ENCODE peak calls at places on chromosome 20, in five cellular contexts. Z, R, E, N and Q are unnamed samples.
A peak's percentile ranks its signal among the peaks of the same experiment; 100 is the strongest.

GRCh38 chr20:16284385-16285100 is 288.7 kb downstream of the KIF16B start:
- DNase-seq in E (no peak), R (no peak), Z (no peak), N (no peak), Q (no peak)

GRCh38 chr20:10474606-10475184 is 39.6 kb downstream of the SLX4IP start:
- DNase-seq in N (no peak), Z (no peak), R (peak; percentile 65), E (no peak), Q (no peak)

GRCh38 chr20:53621482-53622246 is 28.0 kb upstream of the ZNF217 start:
- DNase-seq in E (peak; percentile 67), N (peak; percentile 63), Z (peak; percentile 45), R (peak; percentile 45), Q (no peak)

GRCh38 chr20:20711413-20711812 is 1.0 kb downstream of the RALGAPA2 start:
- DNase-seq in R (peak; percentile 24), N (no peak), E (no peak), Z (peak; percentile 37), Q (no peak)

GRCh38 chr20:44069203-44069931 is 117.6 kb downstream of the JPH2 start:
- DNase-seq in N (peak; percentile 55), Z (no peak), E (peak; percentile 55), R (no peak), Q (peak; percentile 51)

GRCh38 chr20:51481311-51481997 is 61.1 kb downstream of the NFATC2 start:
- DNase-seq in N (no peak), E (peak; percentile 61), Z (peak; percentile 54), R (no peak), Q (peak; percentile 48)

GRCh38 chr20:58251979-58252591 is 23.6 kb upstream of the ANKRD60 start:
- DNase-seq in N (no peak), E (no peak), R (no peak), Z (no peak), Q (no peak)

GRCh38 chr20:34390769-34391447 is 27.8 kb downstream of the ITCH start:
- DNase-seq in Z (no peak), R (no peak), E (no peak), N (peak; percentile 72), Q (no peak)

GRCh38 chr20:48599106-48599747 is 228.6 kb downstream of the PREX1 start:
- DNase-seq in N (peak; percentile 34), R (no peak), E (no peak), Z (peak; percentile 27), Q (no peak)

GRCh38 chr20:43667341-43668132 is 623 bp downstream of the MYBL2 start:
- DNase-seq in R (no peak), N (no peak), Z (peak; percentile 84), E (peak; percentile 75), Q (peak; percentile 31)

GRCh38 chr20:44467289-44467883 is 8.3 kb upstream of the TTPAL start:
- DNase-seq in R (peak; percentile 80), Z (no peak), E (no peak), N (peak; percentile 93), Q (no peak)

GRCh38 chr20:36109251-36109947 is 45.1 kb upstream of the EPB41L1 start:
- DNase-seq in E (no peak), N (no peak), R (no peak), Z (no peak), Q (no peak)

GRCh38 chr20:57693002-57693582 is 16.7 kb downstream of the PMEPA1 start:
- DNase-seq in E (no peak), R (no peak), N (no peak), Z (peak; percentile 35), Q (no peak)

GRCh38 chr20:43191946-43192847 is 2.5 kb upstream of the PTPRT start:
- DNase-seq in R (peak; percentile 52), Z (peak; percentile 18), N (peak; percentile 51), E (no peak), Q (peak; percentile 45)

GRCh38 chr20:14972256-14972655 is 634.8 kb upstream of the FLRT3 start:
- DNase-seq in N (no peak), E (no peak), Z (no peak), R (no peak), Q (no peak)

GRCh38 chr20:1103751-1104150 is 14.7 kb upstream of the PSMF1 start:
- DNase-seq in Z (no peak), N (no peak), E (no peak), R (no peak), Q (no peak)

GRCh38 chr20:1536893-1537730 is 20.4 kb downstream of the SIRPD start:
- DNase-seq in Z (no peak), N (no peak), R (no peak), E (peak; percentile 20), Q (no peak)

GRCh38 chr20:41643504-41643938 is 25.3 kb upstream of the CHD6 start:
- DNase-seq in Z (no peak), E (no peak), R (peak; percentile 91), N (no peak), Q (no peak)

GRCh38 chr20:43941476-43942212 is 27.0 kb downstream of the TOX2 start:
- DNase-seq in E (no peak), N (peak; percentile 35), R (no peak), Z (peak; percentile 33), Q (peak; percentile 50)

GRCh38 chr20:7742479-7742878 is 197.8 kb downstream of the HAO1 start:
- DNase-seq in E (no peak), R (no peak), N (no peak), Z (no peak), Q (no peak)

GRCh38 chr20:57791178-57791945 is 81.5 kb upstream of the PMEPA1 start:
- DNase-seq in R (no peak), N (no peak), E (no peak), Z (no peak), Q (no peak)

GRCh38 chr20:41201760-41202159 is 64.4 kb downstream of the PLCG1 start:
- DNase-seq in N (no peak), E (no peak), Z (no peak), R (no peak), Q (no peak)

GRCh38 chr20:44215125-44215524 is 4.6 kb upstream of the OSER1 start:
- DNase-seq in Z (peak; percentile 72), N (peak; percentile 70), E (peak; percentile 18), R (peak; percentile 83), Q (peak; percentile 51)

GRCh38 chr20:19074828-19075516 is 137.5 kb upstream of the SLC24A3 start:
- DNase-seq in E (peak; percentile 79), N (peak; percentile 60), Z (no peak), R (no peak), Q (peak; percentile 39)

GRCh38 chr20:51365670-51366069 is 176.8 kb downstream of the NFATC2 start:
- DNase-seq in N (no peak), E (no peak), R (no peak), Z (no peak), Q (no peak)

GRCh38 chr20:24984963-24985640 is 7.4 kb downstream of the APMAP start:
- DNase-seq in Z (no peak), R (no peak), E (no peak), N (peak; percentile 47), Q (no peak)

GRCh38 chr20:13238001-13238653 is 17.1 kb downstream of the ISM1 start:
- DNase-seq in R (no peak), N (no peak), Z (no peak), E (no peak), Q (no peak)

GRCh38 chr20:10461495-10461894 is 26.4 kb downstream of the SLX4IP start:
- DNase-seq in Z (no peak), N (no peak), R (no peak), E (no peak), Q (no peak)

GRCh38 chr20:14288341-14289330 is 48.8 kb downstream of the FLRT3 start:
- DNase-seq in Z (no peak), N (no peak), R (no peak), E (no peak), Q (no peak)

GRCh38 chr20:2694519-2694918 is 1.9 kb downstream of the EBF4 start:
- DNase-seq in R (peak; percentile 11), N (no peak), E (no peak), Z (no peak), Q (no peak)

GRCh38 chr20:59171986-59172385 is 8.4 kb downstream of the ZNF831 start:
- DNase-seq in Z (no peak), N (no peak), R (peak; percentile 4), E (no peak), Q (no peak)

GRCh38 chr20:57329608-57330221 is at the start of gene SPO11:
- DNase-seq in N (no peak), Z (peak; percentile 81), E (no peak), R (peak; percentile 73), Q (no peak)

GRCh38 chr20:32457476-32457986 is 99.4 kb downstream of the ASXL1 start:
- DNase-seq in Z (no peak), E (no peak), N (no peak), R (peak; percentile 85), Q (peak; percentile 81)

GRCh38 chr20:58701431-58702160 is 9.0 kb downstream of the NPEPL1 start:
- DNase-seq in N (peak; percentile 37), R (no peak), E (no peak), Z (no peak), Q (no peak)

GRCh38 chr20:4041748-4042411 is 26.5 kb upstream of the RNF24 start:
- DNase-seq in Z (no peak), E (no peak), N (no peak), R (peak; percentile 51), Q (no peak)

GRCh38 chr20:3041818-3042504 is 1.5 kb upstream of the GNRH2 start:
- DNase-seq in N (peak; percentile 62), Z (no peak), E (no peak), R (no peak), Q (no peak)

GRCh38 chr20:50112512-50113419 is at the start of gene UBE2V1:
- DNase-seq in N (peak; percentile 94), R (peak; percentile 95), Z (peak; percentile 90), E (peak; percentile 92), Q (peak; percentile 93)
- TF ChIP-seq CTCF in N (no peak), R (peak; percentile 30), Z (peak; percentile 66), E (peak; percentile 64), Q (peak; percentile 33)

DNA sequence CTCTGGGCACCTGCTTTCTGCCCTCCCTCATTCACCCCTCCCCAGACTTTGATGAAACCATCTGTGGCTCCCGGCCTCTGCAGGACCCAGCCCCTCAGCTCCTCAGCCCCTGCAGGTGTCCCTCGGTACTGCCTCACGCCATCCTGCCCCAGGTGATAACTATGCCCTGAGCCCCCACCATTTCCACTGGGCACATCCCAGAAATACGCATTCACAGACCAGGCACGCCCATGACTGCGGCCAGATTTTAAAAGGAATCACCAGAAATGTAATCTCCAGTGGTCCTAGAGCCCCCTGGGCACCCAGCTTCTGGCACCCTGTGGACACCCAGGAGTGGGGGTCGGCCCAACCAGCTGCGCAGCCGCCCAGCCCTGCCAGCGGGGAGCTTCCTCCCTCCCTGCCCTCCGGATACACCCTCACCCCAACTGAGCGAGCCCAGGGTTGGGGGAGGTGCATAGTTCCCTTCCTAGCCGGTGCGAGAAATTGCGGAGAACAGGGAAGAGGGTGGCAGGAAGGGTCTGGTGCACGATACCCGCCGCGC is 585 bp upstream of the NTSR1 start:
- DNase-seq in E (no peak), Z (peak; percentile 17), R (no peak), N (no peak), Q (no peak)
- TF ChIP-seq CTCF in E (peak; percentile 30), Z (peak; percentile 48), R (no peak), N (peak; percentile 7), Q (no peak)

DNA sequence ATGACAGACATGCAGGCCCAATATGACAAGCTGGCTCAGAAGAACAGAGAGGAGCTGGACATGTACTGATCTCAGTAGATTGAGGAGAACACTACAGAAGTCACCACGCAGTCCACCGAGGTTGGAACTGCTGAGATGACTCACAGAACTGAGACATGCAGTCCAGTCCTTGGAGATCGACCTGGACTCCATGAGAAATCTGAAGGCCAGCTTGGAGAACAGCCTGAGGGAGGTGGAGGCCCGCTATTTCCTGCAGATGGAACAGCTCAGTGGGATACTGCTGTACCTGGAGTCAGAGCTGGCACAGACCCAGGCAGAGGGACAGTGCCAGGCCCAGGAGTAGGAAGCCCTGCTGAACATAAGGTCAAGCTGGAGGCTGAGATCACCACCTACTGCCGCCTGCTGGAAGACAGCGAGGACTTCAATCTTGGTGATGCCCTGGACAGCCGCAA is 21.3 kb downstream of the RNF114 start:
- DNase-seq in N (peak; percentile 80), Z (no peak), E (no peak), R (no peak), Q (no peak)
- TF ChIP-seq CTCF in N (no peak), Z (no peak), E (no peak), R (no peak), Q (no peak)

GRCh38 chr20:64223526-64224067 is 32.0 kb upstream of the PCMTD2 start:
- DNase-seq in Z (peak; percentile 49), E (no peak), R (peak; percentile 76), N (no peak), Q (no peak)
- TF ChIP-seq CTCF in Z (peak; percentile 71), E (peak; percentile 28), R (no peak), N (no peak), Q (no peak)